ENCODE peak calls at places on chromosome 2, in ten cellular contexts. One of them, this sample, is unnamed.

GRCh38 chr2:140593159-140593558 is 1537.7 kb downstream of the LRP1B start:
- DNase-seq in fibroblast of pulmonary artery: no peak
- DNase-seq in neural progenitor cell: no peak
- DNase-seq in A549: no peak
- DNase-seq in BE2C: no peak
- DNase-seq in tibial artery: no peak
- DNase-seq in WERI-Rb-1: no peak
- DNase-seq in foreskin fibroblast: no peak
- DNase-seq in adrenal gland: no peak
- DNase-seq in bronchial epithelial cell: no peak
- DNase-seq in this sample: no peak

GRCh38 chr2:159454185-159454584 is 162.2 kb downstream of the BAZ2B start:
- DNase-seq in fibroblast of pulmonary artery: peak; percentile 22
- DNase-seq in neural progenitor cell: no peak
- DNase-seq in A549: peak; percentile 39
- DNase-seq in BE2C: no peak
- DNase-seq in tibial artery: no peak
- DNase-seq in WERI-Rb-1: no peak
- DNase-seq in foreskin fibroblast: peak; percentile 3
- DNase-seq in adrenal gland: no peak
- DNase-seq in bronchial epithelial cell: peak; percentile 95
- DNase-seq in this sample: peak; percentile 17

GRCh38 chr2:236536727-236537398 is 32.8 kb upstream of the ACKR3 start:
- DNase-seq in fibroblast of pulmonary artery: no peak
- DNase-seq in neural progenitor cell: no peak
- DNase-seq in A549: no peak
- DNase-seq in BE2C: no peak
- DNase-seq in tibial artery: no peak
- DNase-seq in WERI-Rb-1: no peak
- DNase-seq in foreskin fibroblast: no peak
- DNase-seq in adrenal gland: no peak
- DNase-seq in bronchial epithelial cell: no peak
- DNase-seq in this sample: no peak

GRCh38 chr2:122098301-122098700 is 342.9 kb downstream of the TSN start:
- DNase-seq in fibroblast of pulmonary artery: peak; percentile 6
- DNase-seq in neural progenitor cell: no peak
- DNase-seq in A549: no peak
- DNase-seq in BE2C: no peak
- DNase-seq in tibial artery: no peak
- DNase-seq in WERI-Rb-1: no peak
- DNase-seq in foreskin fibroblast: no peak
- DNase-seq in adrenal gland: no peak
- DNase-seq in bronchial epithelial cell: no peak
- DNase-seq in this sample: no peak

GRCh38 chr2:98910349-98911125 is 25.5 kb downstream of the CRACDL start:
- DNase-seq in fibroblast of pulmonary artery: no peak
- DNase-seq in neural progenitor cell: no peak
- DNase-seq in A549: no peak
- DNase-seq in BE2C: no peak
- DNase-seq in tibial artery: peak; percentile 23
- DNase-seq in WERI-Rb-1: no peak
- DNase-seq in foreskin fibroblast: no peak
- DNase-seq in adrenal gland: peak; percentile 24
- DNase-seq in bronchial epithelial cell: no peak
- DNase-seq in this sample: no peak

GRCh38 chr2:15579641-15580040 is 12.0 kb upstream of the DDX1 start:
- DNase-seq in fibroblast of pulmonary artery: no peak
- DNase-seq in neural progenitor cell: no peak
- DNase-seq in A549: no peak
- DNase-seq in BE2C: no peak
- DNase-seq in tibial artery: no peak
- DNase-seq in WERI-Rb-1: no peak
- DNase-seq in foreskin fibroblast: peak; percentile 7
- DNase-seq in adrenal gland: no peak
- DNase-seq in bronchial epithelial cell: peak; percentile 59
- DNase-seq in this sample: no peak

GRCh38 chr2:82748653-82749052 is 1710.4 kb downstream of the SUCLG1 start:
- DNase-seq in fibroblast of pulmonary artery: peak; percentile 11
- DNase-seq in neural progenitor cell: no peak
- DNase-seq in A549: no peak
- DNase-seq in BE2C: no peak
- DNase-seq in tibial artery: no peak
- DNase-seq in WERI-Rb-1: no peak
- DNase-seq in foreskin fibroblast: no peak
- DNase-seq in adrenal gland: no peak
- DNase-seq in bronchial epithelial cell: no peak
- DNase-seq in this sample: no peak

GRCh38 chr2:3126686-3127278 is 250.8 kb downstream of the EIPR1 start:
- DNase-seq in fibroblast of pulmonary artery: peak; percentile 20
- DNase-seq in neural progenitor cell: no peak
- DNase-seq in A549: no peak
- DNase-seq in BE2C: peak; percentile 70
- DNase-seq in tibial artery: peak; percentile 19
- DNase-seq in WERI-Rb-1: peak; percentile 3
- DNase-seq in foreskin fibroblast: peak; percentile 58
- DNase-seq in adrenal gland: no peak
- DNase-seq in bronchial epithelial cell: no peak
- DNase-seq in this sample: peak; percentile 67

GRCh38 chr2:44362207-44363015 is 664 bp downstream of the CAMKMT start:
- DNase-seq in fibroblast of pulmonary artery: peak; percentile 55
- DNase-seq in neural progenitor cell: peak; percentile 66
- DNase-seq in A549: peak; percentile 36
- DNase-seq in BE2C: peak; percentile 44
- DNase-seq in tibial artery: peak; percentile 68
- DNase-seq in WERI-Rb-1: peak; percentile 37
- DNase-seq in foreskin fibroblast: peak; percentile 82
- DNase-seq in adrenal gland: peak; percentile 71
- DNase-seq in bronchial epithelial cell: peak; percentile 44
- DNase-seq in this sample: peak; percentile 57

GRCh38 chr2:27262379-27263286 is at the start of gene SLC30A3:
- DNase-seq in fibroblast of pulmonary artery: no peak
- DNase-seq in neural progenitor cell: peak; percentile 74
- DNase-seq in A549: peak; percentile 64
- DNase-seq in BE2C: peak; percentile 50
- DNase-seq in tibial artery: peak; percentile 70
- DNase-seq in WERI-Rb-1: peak; percentile 88
- DNase-seq in foreskin fibroblast: peak; percentile 74
- DNase-seq in adrenal gland: peak; percentile 60
- DNase-seq in bronchial epithelial cell: peak; percentile 19
- DNase-seq in this sample: peak; percentile 35

GRCh38 chr2:27265536-27265870 is 2.7 kb upstream of the SLC30A3 start:
- DNase-seq in fibroblast of pulmonary artery: no peak
- DNase-seq in neural progenitor cell: no peak
- DNase-seq in A549: no peak
- DNase-seq in BE2C: no peak
- DNase-seq in tibial artery: no peak
- DNase-seq in WERI-Rb-1: no peak
- DNase-seq in foreskin fibroblast: no peak
- DNase-seq in adrenal gland: no peak
- DNase-seq in bronchial epithelial cell: no peak
- DNase-seq in this sample: no peak

GRCh38 chr2:27263287-27264252 is 723 bp upstream of the SLC30A3 start:
- DNase-seq in fibroblast of pulmonary artery: no peak
- DNase-seq in neural progenitor cell: peak; percentile 42
- DNase-seq in A549: no peak
- DNase-seq in BE2C: no peak
- DNase-seq in tibial artery: no peak
- DNase-seq in WERI-Rb-1: peak; percentile 34
- DNase-seq in foreskin fibroblast: no peak
- DNase-seq in adrenal gland: no peak
- DNase-seq in bronchial epithelial cell: no peak
- DNase-seq in this sample: no peak

GRCh38 chr2:27264253-27264752 is 1.5 kb upstream of the SLC30A3 start:
- DNase-seq in fibroblast of pulmonary artery: no peak
- DNase-seq in neural progenitor cell: peak; percentile 58
- DNase-seq in A549: no peak
- DNase-seq in BE2C: no peak
- DNase-seq in tibial artery: no peak
- DNase-seq in WERI-Rb-1: peak; percentile 71
- DNase-seq in foreskin fibroblast: no peak
- DNase-seq in adrenal gland: no peak
- DNase-seq in bronchial epithelial cell: no peak
- DNase-seq in this sample: no peak

DNA sequence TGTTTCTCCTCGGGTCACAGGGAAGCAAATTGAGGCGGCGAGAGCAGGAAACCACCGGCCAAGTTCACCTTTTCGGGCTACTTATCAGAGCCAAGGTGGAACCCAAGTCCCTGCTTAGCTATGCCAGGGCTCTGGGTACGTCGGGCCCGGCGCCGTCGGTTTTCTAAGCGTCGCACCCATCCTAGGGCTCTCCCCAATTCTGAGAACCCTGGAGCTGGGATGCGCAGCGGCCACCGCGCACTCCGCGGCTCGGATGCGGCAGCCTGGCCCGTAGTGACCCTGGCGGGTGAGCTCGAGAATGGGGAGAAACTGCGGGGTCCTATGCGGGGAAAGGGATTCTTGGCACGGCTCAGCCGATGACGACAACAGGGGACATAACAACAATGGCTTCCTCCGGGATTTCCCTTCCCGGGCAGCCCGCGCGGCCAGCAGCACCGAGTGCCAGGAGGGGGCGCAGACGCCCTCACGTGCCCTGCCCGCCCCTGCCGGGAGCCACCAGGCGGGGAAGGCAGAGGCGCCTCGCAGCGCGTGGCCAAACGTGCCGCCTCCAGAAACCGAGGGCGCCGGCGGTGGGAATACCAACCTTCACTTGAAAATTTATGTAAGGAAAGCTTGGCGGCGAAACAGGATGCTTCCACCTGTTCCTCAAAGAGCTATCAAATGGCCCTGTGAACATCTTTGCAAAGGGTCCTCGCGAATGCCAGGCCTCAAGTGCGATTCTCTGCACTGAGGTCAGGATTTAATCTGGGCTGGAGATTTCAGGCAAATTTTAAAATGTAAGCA is 2.1 kb upstream of the SLC30A3 start:
- DNase-seq in fibroblast of pulmonary artery: peak; percentile 42
- DNase-seq in neural progenitor cell: peak; percentile 94
- DNase-seq in A549: peak; percentile 82
- DNase-seq in BE2C: peak; percentile 90
- DNase-seq in tibial artery: no peak
- DNase-seq in WERI-Rb-1: peak; percentile 84
- DNase-seq in foreskin fibroblast: peak; percentile 79
- DNase-seq in adrenal gland: peak; percentile 65
- DNase-seq in bronchial epithelial cell: no peak
- DNase-seq in this sample: peak; percentile 46
- H3K4me3 ChIP-seq in fibroblast of pulmonary artery: peak overlapping the region; percentile 12
- H3K4me3 ChIP-seq in neural progenitor cell: peak overlapping the region; percentile 58
- H3K4me3 ChIP-seq in A549: peak overlapping the region; percentile 75
- H3K4me3 ChIP-seq in BE2C: peak overlapping the region; percentile 66
- H3K4me3 ChIP-seq in tibial artery: peak overlapping the region; percentile 11
- H3K4me3 ChIP-seq in WERI-Rb-1: peak overlapping the region; percentile 76
- H3K4me3 ChIP-seq in foreskin fibroblast: no peak overlapping the region
- H3K4me3 ChIP-seq in adrenal gland: peak overlapping the region; percentile 16
- H3K4me3 ChIP-seq in bronchial epithelial cell: no peak overlapping the region
- H3K4me3 ChIP-seq in this sample: peak overlapping the region; percentile 45

DNA sequence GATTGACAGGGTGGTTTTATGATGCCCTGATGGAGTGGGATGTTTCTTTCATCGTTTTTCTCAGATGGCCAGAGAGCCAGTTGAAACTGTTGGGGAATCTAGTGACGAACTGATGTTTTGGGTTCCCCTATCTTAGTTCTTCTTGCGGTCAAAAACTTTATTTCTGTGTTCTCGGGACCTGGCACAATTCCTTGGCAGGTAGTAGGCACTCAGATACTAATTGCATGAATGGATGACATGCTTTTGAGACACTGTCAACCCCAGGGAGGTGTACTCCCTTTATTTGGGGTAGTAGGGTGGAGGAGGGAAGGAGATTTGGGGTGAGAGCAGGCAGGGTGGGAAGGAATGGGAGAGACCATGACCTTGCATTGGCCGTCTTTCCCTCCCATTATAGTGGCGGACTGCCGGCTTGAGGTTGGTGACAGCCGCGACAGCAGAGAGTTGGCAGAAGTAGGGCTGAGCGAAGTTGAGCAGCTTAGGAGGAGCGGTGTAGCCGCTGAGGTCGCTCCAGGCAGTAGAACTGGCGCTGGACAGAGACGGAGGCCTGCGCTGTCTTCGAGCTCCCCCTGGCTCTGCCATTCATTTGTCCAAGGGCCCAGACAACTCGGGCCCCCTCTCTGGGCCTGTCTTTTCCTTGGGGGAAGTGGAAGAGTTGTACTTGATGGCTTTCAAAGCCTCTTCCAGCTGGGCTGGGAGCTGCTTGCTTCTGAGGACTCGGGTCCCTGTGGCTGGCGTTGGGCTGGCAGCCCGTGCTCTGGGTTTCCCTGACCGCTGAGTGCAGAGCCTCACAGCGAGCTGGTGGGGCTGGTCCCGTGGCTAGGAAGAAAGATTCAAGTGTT is 2.6 kb downstream of the TET3 start:
- DNase-seq in fibroblast of pulmonary artery: peak; percentile 63
- DNase-seq in neural progenitor cell: peak; percentile 54
- DNase-seq in A549: no peak
- DNase-seq in BE2C: no peak
- DNase-seq in tibial artery: no peak
- DNase-seq in WERI-Rb-1: peak; percentile 76
- DNase-seq in foreskin fibroblast: peak; percentile 86
- DNase-seq in adrenal gland: no peak
- DNase-seq in bronchial epithelial cell: no peak
- DNase-seq in this sample: peak; percentile 53
- TF ChIP-seq CTCF in fibroblast of pulmonary artery: peak; percentile 39
- TF ChIP-seq CTCF in neural progenitor cell: no peak
- TF ChIP-seq CTCF in A549: no peak
- TF ChIP-seq CTCF in BE2C: peak; percentile 27
- TF ChIP-seq CTCF in tibial artery: peak; percentile 33
- TF ChIP-seq CTCF in WERI-Rb-1: peak; percentile 52
- TF ChIP-seq CTCF in foreskin fibroblast: peak; percentile 29
- TF ChIP-seq CTCF in adrenal gland: no peak
- TF ChIP-seq CTCF in bronchial epithelial cell: peak; percentile 66
- TF ChIP-seq CTCF in this sample: peak; percentile 39

GRCh38 chr2:183035298-183035953 is 2.8 kb downstream of the NCKAP1 start:
- DNase-seq in fibroblast of pulmonary artery: peak; percentile 63
- DNase-seq in neural progenitor cell: no peak
- DNase-seq in A549: peak; percentile 2
- DNase-seq in BE2C: no peak
- DNase-seq in tibial artery: no peak
- DNase-seq in WERI-Rb-1: no peak
- DNase-seq in foreskin fibroblast: peak; percentile 80
- DNase-seq in adrenal gland: no peak
- DNase-seq in bronchial epithelial cell: peak; percentile 48
- DNase-seq in this sample: peak; percentile 77
- H3K4me3 ChIP-seq in fibroblast of pulmonary artery: peak overlapping the region; percentile 86
- H3K4me3 ChIP-seq in neural progenitor cell: peak overlapping the region; percentile 97
- H3K4me3 ChIP-seq in A549: peak overlapping the region; percentile 92
- H3K4me3 ChIP-seq in BE2C: peak overlapping the region; percentile 77
- H3K4me3 ChIP-seq in tibial artery: peak overlapping the region; percentile 84
- H3K4me3 ChIP-seq in WERI-Rb-1: no peak overlapping the region
- H3K4me3 ChIP-seq in foreskin fibroblast: peak overlapping the region; percentile 95
- H3K4me3 ChIP-seq in adrenal gland: no peak overlapping the region
- H3K4me3 ChIP-seq in bronchial epithelial cell: peak overlapping the region; percentile 70
- H3K4me3 ChIP-seq in this sample: peak overlapping the region; percentile 92

DNA sequence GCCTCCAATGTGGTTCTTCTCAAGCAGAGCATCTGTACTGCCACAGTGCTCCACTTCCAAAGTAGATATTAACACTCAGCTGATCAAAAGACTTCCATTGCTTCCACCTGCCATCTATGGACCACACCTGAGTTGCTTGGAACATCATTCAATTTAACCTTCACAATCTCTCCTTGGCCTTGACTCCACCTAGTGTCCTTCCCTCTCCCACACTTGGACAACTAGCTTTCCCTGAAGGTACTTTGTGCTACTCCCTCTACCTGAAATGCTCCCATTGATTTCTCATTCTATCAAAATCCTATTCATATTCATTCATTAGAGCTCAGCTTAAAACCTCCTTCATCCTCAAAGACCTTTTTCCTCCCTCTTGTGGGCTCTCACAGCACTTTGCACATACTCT is 48.7 kb downstream of the SOWAHC start:
- DNase-seq in fibroblast of pulmonary artery: no peak
- DNase-seq in neural progenitor cell: no peak
- DNase-seq in A549: no peak
- DNase-seq in BE2C: no peak
- DNase-seq in tibial artery: no peak
- DNase-seq in WERI-Rb-1: no peak
- DNase-seq in foreskin fibroblast: no peak
- DNase-seq in adrenal gland: no peak
- DNase-seq in bronchial epithelial cell: peak; percentile 44
- DNase-seq in this sample: no peak
- TF ChIP-seq CTCF in fibroblast of pulmonary artery: peak; percentile 10
- TF ChIP-seq CTCF in neural progenitor cell: no peak
- TF ChIP-seq CTCF in A549: peak; percentile 6
- TF ChIP-seq CTCF in BE2C: no peak
- TF ChIP-seq CTCF in tibial artery: no peak
- TF ChIP-seq CTCF in WERI-Rb-1: no peak
- TF ChIP-seq CTCF in foreskin fibroblast: no peak
- TF ChIP-seq CTCF in adrenal gland: no peak
- TF ChIP-seq CTCF in bronchial epithelial cell: no peak
- TF ChIP-seq CTCF in this sample: no peak